ENCODE peak calls at places on chromosomes 5 and 9, in eight cellular contexts. M is fibroblast of lung, T is upper lobe of right lung, F is tibial nerve, K is bronchial epithelial cell, H is progenitor cell of endocrine pancreas, U is GM10248, Q is neural crest cell. B is an unnamed sample.

GRCh38 chr9:21294325-21294724 is 10.8 kb downstream of the IFNA5 start:
- DNase-seq in U (no peak), H (no peak), F (no peak), K (peak; percentile 96), M (peak; percentile 64), Q (no peak), T (no peak), B (no peak)

GRCh38 chr5:32254987-32255900 is 57.5 kb downstream of the MTMR12 start:
- DNase-seq in Q (no peak), F (no peak), M (peak; percentile 32), U (no peak), T (no peak), H (no peak), K (no peak), B (no peak)

GRCh38 chr5:73625314-73625904 is 587 bp upstream of the ARHGEF28 start:
- DNase-seq in F (no peak), T (no peak), K (no peak), Q (no peak), M (peak; percentile 5), U (no peak), H (no peak), B (no peak)

GRCh38 chr5:14109771-14110170 is 33.4 kb upstream of the TRIO start:
- DNase-seq in U (no peak), F (no peak), M (no peak), Q (no peak), H (no peak), T (no peak), K (no peak), B (no peak)

GRCh38 chr5:80192507-80193241 is 63.2 kb downstream of the SERINC5 start:
- DNase-seq in F (no peak), H (no peak), T (no peak), U (no peak), K (no peak), Q (no peak), M (peak; percentile 77), B (no peak)

GRCh38 chr5:61245936-61246335 is 83.7 kb upstream of the SMIM15 start:
- DNase-seq in U (no peak), K (peak; percentile 55), Q (no peak), H (no peak), T (no peak), F (no peak), M (peak; percentile 26), B (no peak)

GRCh38 chr9:22084336-22085035 is 75.4 kb upstream of the CDKN2B start:
- DNase-seq in U (no peak), T (no peak), H (no peak), M (peak; percentile 99), K (peak; percentile 99), F (no peak), Q (no peak), B (no peak)

GRCh38 chr9:116271307-116271706 is 117.7 kb downstream of the PAPPA start:
- DNase-seq in U (no peak), T (no peak), M (no peak), H (no peak), F (no peak), Q (no peak), K (peak; percentile 65), B (no peak)

GRCh38 chr5:97383996-97384395 is 200.9 kb upstream of the RIOK2 start:
- DNase-seq in T (no peak), U (no peak), Q (no peak), H (no peak), M (peak; percentile 55), K (peak; percentile 62), F (no peak), B (no peak)

GRCh38 chr5:73540192-73540591 is 25.2 kb downstream of the ANKRA2 start:
- DNase-seq in T (no peak), M (peak; percentile 94), U (no peak), H (no peak), Q (no peak), K (peak; percentile 97), F (no peak), B (no peak)

GRCh38 chr5:5572010-5572982 is 149.8 kb downstream of the ICE1 start:
- DNase-seq in K (no peak), T (no peak), F (peak; percentile 19), Q (no peak), M (no peak), U (no peak), H (no peak), B (peak; percentile 63)

GRCh38 chr9:95073042-95073607 is 244.4 kb downstream of the FANCC start:
- DNase-seq in H (no peak), T (peak; percentile 57), K (no peak), F (no peak), Q (no peak), M (no peak), U (no peak), B (no peak)

GRCh38 chr5:132026516-132027008 is 15.1 kb upstream of the ACSL6 start:
- DNase-seq in U (no peak), M (no peak), F (no peak), H (no peak), Q (no peak), T (peak; percentile 40), K (no peak), B (no peak)

GRCh38 chr9:89799221-89799620 is 194.4 kb downstream of the GADD45G start:
- DNase-seq in K (no peak), T (no peak), F (no peak), M (no peak), U (no peak), Q (no peak), H (no peak), B (no peak)

GRCh38 chr5:62564101-62564500 is 14.5 kb upstream of the LRRC70 start:
- DNase-seq in H (no peak), Q (no peak), M (no peak), K (no peak), F (no peak), U (no peak), T (no peak), B (no peak)

GRCh38 chr5:115946655-115947054 is 15.6 kb upstream of the LVRN start:
- DNase-seq in K (peak; percentile 67), Q (no peak), H (no peak), U (no peak), T (no peak), M (peak; percentile 13), F (no peak), B (no peak)

GRCh38 chr9:103798620-103799019 is 295.5 kb upstream of the SMC2 start:
- DNase-seq in Q (no peak), M (peak; percentile 60), U (peak; percentile 41), K (peak; percentile 88), F (no peak), H (no peak), T (no peak), B (no peak)

GRCh38 chr5:77874691-77875090 is 98.6 kb upstream of the TBCA start:
- DNase-seq in U (no peak), M (no peak), Q (no peak), T (no peak), F (no peak), H (no peak), K (no peak), B (no peak)

GRCh38 chr5:71533614-71534013 is 53.5 kb upstream of the MCCC2 start:
- DNase-seq in M (peak; percentile 20), U (peak; percentile 12), F (no peak), T (no peak), H (no peak), Q (no peak), K (peak; percentile 53), B (no peak)

GRCh38 chr9:3285365-3286161 is 240.2 kb downstream of the RFX3 start:
- DNase-seq in F (no peak), M (peak; percentile 76), T (no peak), K (no peak), H (no peak), Q (no peak), U (no peak), B (no peak)

GRCh38 chr9:134839441-134840125 is 41.0 kb upstream of the FCN2 start:
- DNase-seq in Q (no peak), M (no peak), U (no peak), K (no peak), F (no peak), T (no peak), H (no peak), B (peak; percentile 21)
- TF ChIP-seq CTCF in Q (no peak), M (no peak), U (no peak), K (no peak), F (no peak), T (no peak), H (no peak), B (peak; percentile 7)

DNA sequence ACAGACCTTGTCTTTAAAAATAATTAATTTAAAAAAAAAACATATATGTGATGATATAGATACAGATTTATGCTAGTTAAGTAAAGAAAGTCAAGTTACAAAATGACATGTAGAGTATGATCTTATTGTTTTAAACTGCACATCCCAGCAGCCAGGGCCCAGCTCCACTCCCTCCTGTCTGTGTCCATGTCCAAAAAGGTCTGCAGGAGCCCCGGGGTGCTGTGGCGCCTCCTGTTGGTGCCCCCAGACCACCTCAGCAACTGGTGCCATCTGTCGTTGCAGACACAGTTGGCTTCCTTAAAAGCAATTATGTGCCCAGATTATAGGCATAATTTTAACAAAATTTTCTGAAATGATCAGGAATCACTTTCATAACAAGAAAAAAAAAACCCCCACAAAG is 33.3 kb downstream of the IPPK start:
- DNase-seq in K (no peak), U (no peak), T (no peak), F (no peak), Q (no peak), H (no peak), M (no peak), B (no peak)
- TF ChIP-seq CTCF in K (no peak), U (no peak), T (no peak), F (no peak), Q (no peak), H (no peak), M (peak; percentile 12), B (no peak)

DNA sequence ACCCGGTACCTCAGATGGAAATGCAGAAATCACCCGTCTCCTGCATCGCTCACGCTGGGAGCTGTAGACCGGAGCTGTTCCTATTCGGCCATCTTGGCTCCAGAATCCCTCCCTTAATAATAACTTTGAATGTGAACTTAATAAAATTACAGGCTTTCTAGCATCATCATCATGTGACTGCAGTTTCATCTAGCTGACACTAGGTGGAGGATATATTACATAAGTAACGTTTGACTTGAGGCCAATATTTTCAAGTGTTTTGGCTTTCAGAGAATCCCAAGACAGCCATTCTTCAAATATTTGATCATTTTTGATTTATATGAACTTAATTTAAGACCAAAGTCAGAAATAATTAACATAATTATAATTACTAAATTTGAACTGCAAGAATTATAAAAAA is 474.9 kb upstream of the CDH10 start:
- DNase-seq in U (peak; percentile 4), H (no peak), F (no peak), Q (no peak), K (peak; percentile 12), T (no peak), M (peak; percentile 29), B (no peak)
- TF ChIP-seq CTCF in U (peak; percentile 13), H (peak; percentile 49), F (no peak), Q (peak; percentile 67), K (no peak), T (peak; percentile 41), M (peak; percentile 23), B (peak; percentile 20)

DNA sequence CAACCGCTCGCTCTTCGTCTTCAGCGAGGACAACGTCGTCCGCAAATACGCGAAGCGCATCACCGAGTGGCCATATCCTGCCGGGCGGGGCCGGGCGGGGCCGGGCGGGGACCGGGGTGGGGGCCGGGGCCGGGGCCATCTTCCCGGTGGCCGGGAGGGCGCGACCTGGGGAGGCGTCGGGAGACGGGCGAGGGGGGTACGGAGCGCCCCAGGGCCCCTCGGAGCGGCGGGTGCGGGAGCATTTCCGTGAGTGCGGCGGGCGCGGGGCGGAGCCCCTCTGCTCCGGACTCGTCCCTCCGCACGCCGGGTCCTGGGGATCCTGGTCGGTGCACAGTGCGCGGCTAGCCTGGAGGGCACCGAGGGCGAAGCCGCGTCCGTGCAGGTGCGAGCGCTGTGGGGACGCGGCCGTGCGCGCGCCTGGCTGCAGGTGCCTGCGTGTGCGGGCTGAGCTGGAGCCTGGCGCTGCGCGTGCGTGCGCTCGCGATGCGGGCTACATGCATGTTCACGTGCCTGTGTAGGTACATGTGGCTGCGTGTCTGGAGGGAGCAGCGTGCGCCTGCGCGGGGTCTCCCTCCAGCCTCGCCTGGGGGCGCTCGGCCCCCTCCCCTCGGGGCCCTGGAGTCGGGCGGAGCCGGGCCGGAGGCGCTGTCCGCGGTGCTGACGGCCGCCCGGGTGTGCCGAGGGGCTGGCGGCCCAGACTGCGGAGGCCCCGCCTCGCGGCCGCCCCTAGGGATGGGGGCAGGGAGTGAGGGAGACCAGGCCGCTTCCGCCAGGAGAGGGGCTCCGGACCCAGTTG is 762 bp downstream of the CACNA1B start:
- DNase-seq in U (peak; percentile 62), T (no peak), Q (peak; percentile 74), H (peak; percentile 90), K (no peak), F (no peak), M (peak; percentile 23), B (peak; percentile 95)
- TF ChIP-seq CTCF in U (no peak), T (no peak), Q (no peak), H (peak; percentile 27), K (no peak), F (no peak), M (no peak), B (peak; percentile 20)